ENCODE peak calls at places on chromosomes 6 and 20, in eight cellular contexts. M is naive thymus-derived CD4-positive, alpha-beta T cell; H is AG08395; N is psoas muscle; Q is NCI-H1694; T is hepatic stellate cell; A is COR-L47; F is SJSA1. V is an unnamed sample.

GRCh38 chr6:14635195-14635594 is 517.6 kb downstream of the CD83 start:
- DNase-seq in F (no peak), T (no peak), A (no peak), M (peak), Q (no peak), N (no peak), H (no peak), V (no peak)

GRCh38 chr6:89555751-89556150 is 82.8 kb downstream of the LYRM2 start:
- DNase-seq in A (peak), T (no peak), M (no peak), F (no peak), N (no peak), Q (no peak), H (no peak), V (no peak)

GRCh38 chr20:62832212-62832922 is 15.5 kb downstream of the COL9A3 start:
- DNase-seq in F (no peak), M (no peak), Q (peak), N (no peak), A (no peak), T (no peak), H (no peak), V (no peak)

GRCh38 chr6:78598966-78599365 is 268.4 kb upstream of the IRAK1BP1 start:
- DNase-seq in A (no peak), T (peak), H (peak), N (no peak), M (no peak), Q (no peak), F (peak), V (peak)

GRCh38 chr20:53032021-53033001 is 60.2 kb downstream of the TSHZ2 start:
- DNase-seq in F (no peak), M (no peak), A (no peak), T (no peak), H (peak), Q (no peak), N (no peak), V (no peak)

GRCh38 chr6:136592930-136593673 is 42.9 kb upstream of the MAP7 start:
- DNase-seq in Q (no peak), F (no peak), A (no peak), T (no peak), H (peak), M (no peak), N (no peak), V (no peak)

GRCh38 chr6:148358196-148358785 is 15.7 kb downstream of the SASH1 start:
- DNase-seq in A (no peak), Q (no peak), T (no peak), M (no peak), H (peak), N (peak), F (no peak), V (no peak)

GRCh38 chr6:99607416-99608036 is 893 bp downstream of the PRDM13 start:
- DNase-seq in T (no peak), H (no peak), Q (no peak), N (no peak), M (no peak), F (no peak), A (no peak), V (no peak)

GRCh38 chr6:38773338-38773737 is 58.2 kb downstream of the DNAH8 start:
- DNase-seq in T (no peak), N (no peak), A (no peak), M (no peak), Q (no peak), H (no peak), F (no peak), V (no peak)

GRCh38 chr6:164007881-164008280 is 593.4 kb downstream of the QKI start:
- DNase-seq in M (no peak), H (no peak), Q (no peak), F (no peak), A (no peak), T (no peak), N (peak), V (no peak)

GRCh38 chr20:23116301-23117089 is 30.4 kb upstream of the CD93 start:
- DNase-seq in F (no peak), T (peak), A (peak), N (no peak), M (no peak), H (peak), Q (no peak), V (no peak)

GRCh38 chr20:50415031-50415515 is 95.1 kb upstream of the PTPN1 start:
- DNase-seq in N (no peak), F (no peak), T (peak), Q (no peak), M (no peak), A (no peak), H (no peak), V (no peak)

GRCh38 chr6:103870970-103871369 is 988.7 kb downstream of the HACE1 start:
- DNase-seq in A (no peak), F (no peak), Q (no peak), M (no peak), N (no peak), H (no peak), T (no peak), V (no peak)

GRCh38 chr6:150517175-150517574 is 82.5 kb upstream of the PLEKHG1 start:
- DNase-seq in H (no peak), A (no peak), F (no peak), M (no peak), N (no peak), Q (no peak), T (no peak), V (no peak)

GRCh38 chr6:169231790-169232506 is 21.7 kb downstream of the THBS2 start:
- DNase-seq in Q (no peak), T (no peak), N (no peak), F (no peak), H (no peak), M (no peak), A (no peak), V (no peak)

GRCh38 chr6:16761469-16762264 is 407 bp upstream of the ATXN1 start:
- DNase-seq in H (peak), M (peak), T (peak), F (peak), Q (no peak), N (peak), A (peak), V (peak)

GRCh38 chr6:31180500-31180899 is 10.0 kb upstream of the POU5F1 start:
- DNase-seq in Q (no peak), T (peak), F (no peak), A (no peak), M (peak), H (peak), N (peak), V (no peak)

V was measured in T1000.